ENCODE peak calls at places on chromosomes 2 and 18, in four cellular contexts. One of them, this sample, is unnamed. For H3K36me3 and H3K4me1, the result is how much of the 10 kb centered on the place peaks cover.

GRCh38 chr2:130391872-130392670 is 36.2 kb downstream of the PTPN18 start:
- DNase-seq in stomach: no peak
- DNase-seq in astrocyte: no peak
- DNase-seq in esophagus squamous epithelium: no peak
- DNase-seq in this sample: no peak

GRCh38 chr2:206798009-206798408 is 32.6 kb downstream of the FASTKD2 start:
- DNase-seq in stomach: no peak
- DNase-seq in esophagus squamous epithelium: no peak
- DNase-seq in astrocyte: no peak
- DNase-seq in this sample: no peak

GRCh38 chr18:46393230-46393629 is 263.8 kb downstream of the LOXHD1 start:
- DNase-seq in astrocyte: no peak
- DNase-seq in stomach: no peak
- DNase-seq in esophagus squamous epithelium: no peak
- DNase-seq in this sample: no peak

GRCh38 chr2:221527759-221528444 is 44.2 kb downstream of the EPHA4 start:
- DNase-seq in esophagus squamous epithelium: no peak
- DNase-seq in stomach: no peak
- DNase-seq in astrocyte: peak
- DNase-seq in this sample: peak

GRCh38 chr2:204505946-204506345 is 39.3 kb upstream of the PARD3B start:
- DNase-seq in esophagus squamous epithelium: no peak
- DNase-seq in stomach: no peak
- DNase-seq in astrocyte: peak
- DNase-seq in this sample: no peak

GRCh38 chr2:133569416-133569815 is 1.2 kb upstream of the NCKAP5 start:
- DNase-seq in astrocyte: no peak
- DNase-seq in esophagus squamous epithelium: no peak
- DNase-seq in stomach: no peak
- DNase-seq in this sample: no peak

GRCh38 chr2:146240376-146240775 is 1604.5 kb upstream of the ACVR2A start:
- DNase-seq in stomach: no peak
- DNase-seq in esophagus squamous epithelium: no peak
- DNase-seq in astrocyte: peak
- DNase-seq in this sample: no peak

GRCh38 chr18:79404567-79404910 is 8.8 kb downstream of the NFATC1 start:
- DNase-seq in stomach: no peak
- DNase-seq in astrocyte: no peak
- DNase-seq in esophagus squamous epithelium: no peak
- DNase-seq in this sample: peak

GRCh38 chr2:29224693-29225551 is 109.7 kb downstream of the CLIP4 start:
- DNase-seq in stomach: no peak
- DNase-seq in esophagus squamous epithelium: no peak
- DNase-seq in astrocyte: no peak
- DNase-seq in this sample: no peak

GRCh38 chr18:39976771-39977170 is 1978.3 kb upstream of the PIK3C3 start:
- DNase-seq in stomach: no peak
- DNase-seq in astrocyte: no peak
- DNase-seq in esophagus squamous epithelium: no peak
- DNase-seq in this sample: no peak

GRCh38 chr2:209579236-209579749 is 155.4 kb downstream of the MAP2 start:
- DNase-seq in astrocyte: peak
- DNase-seq in stomach: no peak
- DNase-seq in esophagus squamous epithelium: no peak
- DNase-seq in this sample: no peak

GRCh38 chr18:986552-986951 is 81.9 kb downstream of the ADCYAP1 start:
- DNase-seq in esophagus squamous epithelium: no peak
- DNase-seq in astrocyte: no peak
- DNase-seq in stomach: no peak
- DNase-seq in this sample: no peak

GRCh38 chr18:3060667-3061580 is 48.0 kb upstream of the LPIN2 start:
- DNase-seq in stomach: no peak
- DNase-seq in astrocyte: no peak
- DNase-seq in esophagus squamous epithelium: no peak
- DNase-seq in this sample: peak

GRCh38 chr2:160368988-160369935 is 124.3 kb downstream of the RBMS1 start:
- DNase-seq in esophagus squamous epithelium: no peak
- DNase-seq in astrocyte: peak
- DNase-seq in stomach: no peak
- DNase-seq in this sample: no peak

GRCh38 chr18:32549248-32549842 is 78.7 kb upstream of the GAREM1 start:
- DNase-seq in astrocyte: peak
- DNase-seq in esophagus squamous epithelium: no peak
- DNase-seq in stomach: peak
- DNase-seq in this sample: peak

GRCh38 chr18:9615973-9616559 is 1.7 kb upstream of the PPP4R1 start:
- DNase-seq in esophagus squamous epithelium: no peak
- DNase-seq in stomach: no peak
- DNase-seq in astrocyte: peak
- DNase-seq in this sample: no peak

GRCh38 chr2:74850816-74851566 is 17.1 kb downstream of the HK2 start:
- DNase-seq in esophagus squamous epithelium: no peak
- DNase-seq in astrocyte: peak
- DNase-seq in stomach: no peak
- DNase-seq in this sample: no peak
- H3K36me3 ChIP-seq in esophagus squamous epithelium: under half
- H3K36me3 ChIP-seq in astrocyte: under half
- H3K36me3 ChIP-seq in stomach: under half
- H3K36me3 ChIP-seq in this sample: under half

GRCh38 chr2:46335404-46335965 is 38.3 kb downstream of the EPAS1 start:
- DNase-seq in esophagus squamous epithelium: no peak
- DNase-seq in astrocyte: peak
- DNase-seq in stomach: no peak
- DNase-seq in this sample: no peak
- H3K4me3 ChIP-seq in esophagus squamous epithelium: no peak
- H3K4me3 ChIP-seq in astrocyte: peak
- H3K4me3 ChIP-seq in stomach: peak
- H3K4me3 ChIP-seq in this sample: no peak

DNA sequence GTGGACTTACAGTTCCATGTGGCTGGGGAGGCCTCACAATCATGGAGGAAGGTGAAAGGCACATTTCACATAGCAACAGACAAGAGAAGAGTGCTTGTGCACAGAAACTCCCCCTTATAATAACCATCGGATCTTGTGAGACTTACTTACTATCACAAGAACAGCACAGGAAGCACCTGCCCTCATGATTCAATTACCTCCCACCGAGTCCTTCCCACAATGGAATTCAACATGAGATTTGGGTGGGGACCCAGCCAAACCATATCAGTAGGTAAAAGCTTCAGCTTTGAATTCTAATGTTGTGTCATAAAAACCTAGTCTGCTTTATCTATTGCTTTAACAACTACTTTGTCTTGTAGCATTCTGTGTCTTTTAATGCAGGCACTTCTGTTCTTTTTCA is 140.4 kb upstream of the PIK3C3 start:
- DNase-seq in astrocyte: peak
- DNase-seq in esophagus squamous epithelium: no peak
- DNase-seq in stomach: no peak
- DNase-seq in this sample: no peak
- H3K4me1 ChIP-seq in astrocyte: under half
- H3K4me1 ChIP-seq in esophagus squamous epithelium: under half
- H3K4me1 ChIP-seq in stomach: under half
- H3K4me1 ChIP-seq in this sample: under half

GRCh38 chr2:159194241-159194640 is 92.3 kb downstream of the WDSUB1 start:
- DNase-seq in stomach: no peak
- DNase-seq in esophagus squamous epithelium: no peak
- DNase-seq in astrocyte: no peak
- DNase-seq in this sample: no peak
- H3K36me3 ChIP-seq in stomach: under half
- H3K36me3 ChIP-seq in esophagus squamous epithelium: half or more
- H3K36me3 ChIP-seq in astrocyte: under half
- H3K36me3 ChIP-seq in this sample: under half

This sample was measured in CD4-positive, alpha-beta memory T cell.